ENCODE peak calls at places on chromosomes 3 and 15, in ten cellular contexts. One of them, this sample, is unnamed.

GRCh38 chr3:123071146-123071545 is 4.3 kb downstream of the PDIA5 start:
- DNase-seq in BE2C: peak; percentile 75
- DNase-seq in upper lobe of left lung: no peak
- DNase-seq in GM23338: peak; percentile 75
- DNase-seq in tibial nerve: no peak
- DNase-seq in aorta: no peak
- DNase-seq in prostate gland: no peak
- DNase-seq in H1: no peak
- DNase-seq in left lung: no peak
- DNase-seq in psoas muscle: no peak
- DNase-seq in this sample: peak; percentile 55

GRCh38 chr3:160806094-160806493 is 50.1 kb downstream of the PPM1L start:
- DNase-seq in BE2C: no peak
- DNase-seq in upper lobe of left lung: no peak
- DNase-seq in GM23338: no peak
- DNase-seq in tibial nerve: no peak
- DNase-seq in aorta: no peak
- DNase-seq in prostate gland: no peak
- DNase-seq in H1: no peak
- DNase-seq in left lung: no peak
- DNase-seq in psoas muscle: no peak
- DNase-seq in this sample: no peak

GRCh38 chr3:72082121-72082715 is 297.3 kb upstream of the PROK2 start:
- DNase-seq in BE2C: no peak
- DNase-seq in upper lobe of left lung: peak; percentile 63
- DNase-seq in GM23338: no peak
- DNase-seq in tibial nerve: peak; percentile 19
- DNase-seq in aorta: no peak
- DNase-seq in prostate gland: no peak
- DNase-seq in H1: no peak
- DNase-seq in left lung: no peak
- DNase-seq in psoas muscle: no peak
- DNase-seq in this sample: no peak

GRCh38 chr3:34367521-34367920 is 569.1 kb downstream of the PDCD6IP start:
- DNase-seq in BE2C: no peak
- DNase-seq in upper lobe of left lung: no peak
- DNase-seq in GM23338: no peak
- DNase-seq in tibial nerve: no peak
- DNase-seq in aorta: no peak
- DNase-seq in prostate gland: no peak
- DNase-seq in H1: no peak
- DNase-seq in left lung: no peak
- DNase-seq in psoas muscle: no peak
- DNase-seq in this sample: no peak

GRCh38 chr3:175107231-175107630 is 248.1 kb downstream of the NAALADL2 start:
- DNase-seq in BE2C: no peak
- DNase-seq in upper lobe of left lung: no peak
- DNase-seq in GM23338: no peak
- DNase-seq in tibial nerve: no peak
- DNase-seq in aorta: no peak
- DNase-seq in prostate gland: no peak
- DNase-seq in H1: no peak
- DNase-seq in left lung: no peak
- DNase-seq in psoas muscle: no peak
- DNase-seq in this sample: no peak

GRCh38 chr3:70832811-70833509 is 520.5 kb upstream of the MDFIC2 start:
- DNase-seq in BE2C: no peak
- DNase-seq in upper lobe of left lung: no peak
- DNase-seq in GM23338: no peak
- DNase-seq in tibial nerve: no peak
- DNase-seq in aorta: no peak
- DNase-seq in prostate gland: no peak
- DNase-seq in H1: no peak
- DNase-seq in left lung: no peak
- DNase-seq in psoas muscle: no peak
- DNase-seq in this sample: peak; percentile 62

GRCh38 chr3:4888913-4889846 is 90.1 kb upstream of the BHLHE40 start:
- DNase-seq in BE2C: no peak
- DNase-seq in upper lobe of left lung: peak; percentile 24
- DNase-seq in GM23338: no peak
- DNase-seq in tibial nerve: no peak
- DNase-seq in aorta: no peak
- DNase-seq in prostate gland: no peak
- DNase-seq in H1: no peak
- DNase-seq in left lung: no peak
- DNase-seq in psoas muscle: no peak
- DNase-seq in this sample: no peak

GRCh38 chr3:188034989-188035388 is 119.0 kb upstream of the LPP start:
- DNase-seq in BE2C: no peak
- DNase-seq in upper lobe of left lung: no peak
- DNase-seq in GM23338: no peak
- DNase-seq in tibial nerve: no peak
- DNase-seq in aorta: no peak
- DNase-seq in prostate gland: no peak
- DNase-seq in H1: no peak
- DNase-seq in left lung: no peak
- DNase-seq in psoas muscle: no peak
- DNase-seq in this sample: no peak

GRCh38 chr3:134486577-134487041 is 752 bp downstream of the CEP63 start:
- DNase-seq in BE2C: no peak
- DNase-seq in upper lobe of left lung: no peak
- DNase-seq in GM23338: peak; percentile 42
- DNase-seq in tibial nerve: no peak
- DNase-seq in aorta: no peak
- DNase-seq in prostate gland: no peak
- DNase-seq in H1: no peak
- DNase-seq in left lung: no peak
- DNase-seq in psoas muscle: no peak
- DNase-seq in this sample: peak; percentile 68

GRCh38 chr3:141236351-141236750 is 4.7 kb downstream of the PXYLP1 start:
- DNase-seq in BE2C: no peak
- DNase-seq in upper lobe of left lung: no peak
- DNase-seq in GM23338: no peak
- DNase-seq in tibial nerve: no peak
- DNase-seq in aorta: no peak
- DNase-seq in prostate gland: no peak
- DNase-seq in H1: no peak
- DNase-seq in left lung: no peak
- DNase-seq in psoas muscle: no peak
- DNase-seq in this sample: no peak
- H3K4me1 ChIP-seq in BE2C: peaks cover 34% of the 10 kb centered on the region
- H3K4me1 ChIP-seq in upper lobe of left lung: peaks cover 10% of the 10 kb centered on the region
- H3K4me1 ChIP-seq in GM23338: peaks cover 20% of the 10 kb centered on the region
- H3K4me1 ChIP-seq in tibial nerve: no peaks in the 10 kb centered on the region
- H3K4me1 ChIP-seq in aorta: peaks cover 5% of the 10 kb centered on the region
- H3K4me1 ChIP-seq in prostate gland: no peaks in the 10 kb centered on the region
- H3K4me1 ChIP-seq in H1: peaks cover 20% of the 10 kb centered on the region
- H3K4me1 ChIP-seq in left lung: peaks cover 25% of the 10 kb centered on the region
- H3K4me1 ChIP-seq in psoas muscle: peaks cover 45% of the 10 kb centered on the region
- H3K4me1 ChIP-seq in this sample: peaks cover 19% of the 10 kb centered on the region

GRCh38 chr15:40470423-40471104 is at the start of gene CHST14:
- DNase-seq in BE2C: peak; percentile 84
- DNase-seq in upper lobe of left lung: peak; percentile 65
- DNase-seq in GM23338: peak; percentile 71
- DNase-seq in tibial nerve: peak; percentile 44
- DNase-seq in aorta: peak; percentile 86
- DNase-seq in prostate gland: peak; percentile 31
- DNase-seq in H1: peak; percentile 72
- DNase-seq in left lung: peak; percentile 92
- DNase-seq in psoas muscle: peak; percentile 72
- DNase-seq in this sample: peak; percentile 98

GRCh38 chr15:40471778-40472130 is 970 bp downstream of the CHST14 start:
- DNase-seq in BE2C: no peak
- DNase-seq in upper lobe of left lung: peak; percentile 25
- DNase-seq in GM23338: peak; percentile 86
- DNase-seq in tibial nerve: no peak
- DNase-seq in aorta: no peak
- DNase-seq in prostate gland: peak; percentile 12
- DNase-seq in H1: no peak
- DNase-seq in left lung: no peak
- DNase-seq in psoas muscle: no peak
- DNase-seq in this sample: no peak

GRCh38 chr15:40471105-40471777 is 457 bp downstream of the CHST14 start:
- DNase-seq in BE2C: peak; percentile 39
- DNase-seq in upper lobe of left lung: peak; percentile 39
- DNase-seq in GM23338: peak; percentile 53
- DNase-seq in tibial nerve: peak; percentile 12
- DNase-seq in aorta: peak; percentile 80
- DNase-seq in prostate gland: no peak
- DNase-seq in H1: peak; percentile 71
- DNase-seq in left lung: peak; percentile 84
- DNase-seq in psoas muscle: peak; percentile 62
- DNase-seq in this sample: peak; percentile 88

GRCh38 chr15:40468850-40469249 is 1.9 kb upstream of the CHST14 start:
- DNase-seq in BE2C: no peak
- DNase-seq in upper lobe of left lung: no peak
- DNase-seq in GM23338: no peak
- DNase-seq in tibial nerve: no peak
- DNase-seq in aorta: peak; percentile 61
- DNase-seq in prostate gland: no peak
- DNase-seq in H1: no peak
- DNase-seq in left lung: no peak
- DNase-seq in psoas muscle: no peak
- DNase-seq in this sample: no peak

DNA sequence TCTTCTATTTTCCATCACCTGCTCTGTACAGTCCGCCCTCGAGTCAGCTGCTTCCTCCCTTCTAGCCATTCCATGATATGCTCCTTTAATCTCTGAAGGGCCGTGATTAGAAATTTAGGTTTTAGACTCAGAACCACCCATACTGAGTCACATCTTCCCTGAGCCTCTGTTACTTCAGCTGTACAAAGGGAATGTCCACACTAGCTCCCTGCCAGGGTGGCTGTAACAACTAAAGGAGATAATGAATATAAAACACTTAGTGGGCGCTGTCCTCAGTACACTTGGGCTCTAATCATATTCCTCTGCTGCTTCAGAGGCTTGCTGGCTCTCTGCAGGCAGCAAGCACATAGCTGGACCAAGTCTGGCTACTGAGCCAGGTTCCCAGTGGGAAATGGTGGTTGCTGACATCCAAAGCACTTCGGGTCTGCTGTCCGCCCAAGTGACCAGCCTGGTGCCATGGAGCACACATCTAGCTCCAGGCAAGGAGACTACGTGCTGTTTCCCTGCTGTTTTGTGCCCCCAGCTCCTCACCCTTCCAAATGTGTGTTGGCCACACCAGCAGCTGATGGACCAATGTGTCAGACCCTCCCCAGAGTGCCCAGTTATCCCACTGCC is 901 bp upstream of the CHST14 start:
- DNase-seq in BE2C: no peak
- DNase-seq in upper lobe of left lung: no peak
- DNase-seq in GM23338: no peak
- DNase-seq in tibial nerve: no peak
- DNase-seq in aorta: peak; percentile 63
- DNase-seq in prostate gland: no peak
- DNase-seq in H1: no peak
- DNase-seq in left lung: no peak
- DNase-seq in psoas muscle: no peak
- DNase-seq in this sample: peak; percentile 90
- H3K4me3 ChIP-seq in BE2C: peak overlapping the region; percentile 61
- H3K4me3 ChIP-seq in upper lobe of left lung: peak overlapping the region; percentile 94
- H3K4me3 ChIP-seq in GM23338: peak overlapping the region; percentile 81
- H3K4me3 ChIP-seq in tibial nerve: no peak overlapping the region
- H3K4me3 ChIP-seq in aorta: no peak overlapping the region
- H3K4me3 ChIP-seq in prostate gland: no peak overlapping the region
- H3K4me3 ChIP-seq in H1: peak overlapping the region; percentile 68
- H3K4me3 ChIP-seq in left lung: peak overlapping the region; percentile 94
- H3K4me3 ChIP-seq in psoas muscle: peak overlapping the region; percentile 72
- H3K4me3 ChIP-seq in this sample: peak overlapping the region; percentile 81

GRCh38 chr3:9406856-9407626 is 9.6 kb downstream of the SETD5 start:
- DNase-seq in BE2C: no peak
- DNase-seq in upper lobe of left lung: no peak
- DNase-seq in GM23338: no peak
- DNase-seq in tibial nerve: no peak
- DNase-seq in aorta: no peak
- DNase-seq in prostate gland: no peak
- DNase-seq in H1: no peak
- DNase-seq in left lung: no peak
- DNase-seq in psoas muscle: no peak
- DNase-seq in this sample: no peak

GRCh38 chr3:9411302-9411701 is 13.9 kb downstream of the SETD5 start:
- DNase-seq in BE2C: no peak
- DNase-seq in upper lobe of left lung: no peak
- DNase-seq in GM23338: no peak
- DNase-seq in tibial nerve: no peak
- DNase-seq in aorta: no peak
- DNase-seq in prostate gland: no peak
- DNase-seq in H1: no peak
- DNase-seq in left lung: no peak
- DNase-seq in psoas muscle: no peak
- DNase-seq in this sample: no peak

GRCh38 chr3:9409981-9410849 is 12.8 kb downstream of the SETD5 start:
- DNase-seq in BE2C: no peak
- DNase-seq in upper lobe of left lung: no peak
- DNase-seq in GM23338: no peak
- DNase-seq in tibial nerve: no peak
- DNase-seq in aorta: no peak
- DNase-seq in prostate gland: no peak
- DNase-seq in H1: no peak
- DNase-seq in left lung: no peak
- DNase-seq in psoas muscle: no peak
- DNase-seq in this sample: no peak

GRCh38 chr3:9408061-9408460 is 10.6 kb downstream of the SETD5 start:
- DNase-seq in BE2C: no peak
- DNase-seq in upper lobe of left lung: no peak
- DNase-seq in GM23338: no peak
- DNase-seq in tibial nerve: no peak
- DNase-seq in aorta: no peak
- DNase-seq in prostate gland: no peak
- DNase-seq in H1: no peak
- DNase-seq in left lung: no peak
- DNase-seq in psoas muscle: no peak
- DNase-seq in this sample: no peak

DNA sequence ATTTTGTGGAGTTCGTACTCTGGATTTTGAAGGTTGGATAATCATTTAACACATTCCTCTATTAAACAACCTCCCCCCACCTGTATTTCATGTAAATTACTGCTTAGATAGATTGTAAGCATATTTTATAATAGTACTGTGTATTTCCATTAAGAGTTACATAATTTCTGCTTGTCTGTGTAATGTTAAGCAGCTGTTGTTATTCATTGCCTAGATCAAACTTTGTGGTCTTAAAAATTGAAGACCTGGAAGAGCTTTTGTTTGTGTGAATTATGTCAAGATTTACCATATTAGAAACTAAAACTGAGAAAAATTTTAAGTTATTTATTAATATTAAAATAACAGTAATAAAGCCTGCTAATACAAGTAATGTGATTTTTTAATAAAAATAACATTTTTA is 11.1 kb downstream of the SETD5 start:
- DNase-seq in BE2C: no peak
- DNase-seq in upper lobe of left lung: no peak
- DNase-seq in GM23338: no peak
- DNase-seq in tibial nerve: no peak
- DNase-seq in aorta: no peak
- DNase-seq in prostate gland: no peak
- DNase-seq in H1: no peak
- DNase-seq in left lung: no peak
- DNase-seq in psoas muscle: no peak
- DNase-seq in this sample: no peak
- H3K4me1 ChIP-seq in BE2C: no peaks in the 10 kb centered on the region
- H3K4me1 ChIP-seq in upper lobe of left lung: peaks cover 61% of the 10 kb centered on the region
- H3K4me1 ChIP-seq in GM23338: peaks cover 32% of the 10 kb centered on the region
- H3K4me1 ChIP-seq in tibial nerve: no peaks in the 10 kb centered on the region
- H3K4me1 ChIP-seq in aorta: peaks cover 2% of the 10 kb centered on the region
- H3K4me1 ChIP-seq in prostate gland: peaks cover 15% of the 10 kb centered on the region
- H3K4me1 ChIP-seq in H1: peaks cover 17% of the 10 kb centered on the region
- H3K4me1 ChIP-seq in left lung: peaks cover 94% of the 10 kb centered on the region
- H3K4me1 ChIP-seq in psoas muscle: peaks cover 91% of the 10 kb centered on the region
- H3K4me1 ChIP-seq in this sample: peaks cover 11% of the 10 kb centered on the region

GRCh38 chr15:95210436-95210981 is 979.1 kb downstream of the MCTP2 start:
- DNase-seq in BE2C: no peak
- DNase-seq in upper lobe of left lung: no peak
- DNase-seq in GM23338: no peak
- DNase-seq in tibial nerve: no peak
- DNase-seq in aorta: no peak
- DNase-seq in prostate gland: no peak
- DNase-seq in H1: no peak
- DNase-seq in left lung: no peak
- DNase-seq in psoas muscle: no peak
- DNase-seq in this sample: no peak
- H3K4me3 ChIP-seq in BE2C: no peak overlapping the region
- H3K4me3 ChIP-seq in upper lobe of left lung: no peak overlapping the region
- H3K4me3 ChIP-seq in GM23338: no peak overlapping the region
- H3K4me3 ChIP-seq in tibial nerve: no peak overlapping the region
- H3K4me3 ChIP-seq in aorta: no peak overlapping the region
- H3K4me3 ChIP-seq in prostate gland: no peak overlapping the region
- H3K4me3 ChIP-seq in H1: no peak overlapping the region
- H3K4me3 ChIP-seq in left lung: no peak overlapping the region
- H3K4me3 ChIP-seq in psoas muscle: no peak overlapping the region
- H3K4me3 ChIP-seq in this sample: no peak overlapping the region

This sample was measured in osteoblast.